ENCODE peak calls at places on chromosomes 6 and 20, in four cellular contexts. P is K562, L is HepG2, C is HCT116. N is an unnamed sample.

GRCh38 chr6:10136636-10137035 is 278.2 kb downstream of the TFAP2A start:
- DNase-seq in P (no peak), L (no peak), C (no peak), N (no peak)

GRCh38 chr6:100998111-100998510 is 117.0 kb upstream of the ASCC3 start:
- DNase-seq in P (no peak), L (no peak), C (no peak), N (no peak)

GRCh38 chr20:50054626-50055511 is 58.1 kb downstream of the UBE2V1 start:
- DNase-seq in P (no peak), L (peak; percentile 67), C (no peak), N (peak; percentile 93)

GRCh38 chr6:139439278-139439813 is 64.9 kb upstream of the CITED2 start:
- DNase-seq in P (no peak), L (no peak), C (no peak), N (no peak)

GRCh38 chr6:168132531-168133184 is 53.6 kb upstream of the FRMD1 start:
- DNase-seq in P (peak; percentile 39), L (peak; percentile 53), C (no peak), N (peak; percentile 72)

GRCh38 chr6:167856999-167857660 is 30.4 kb downstream of the AFDN start:
- DNase-seq in P (peak; percentile 90), L (peak; percentile 22), C (no peak), N (no peak)

GRCh38 chr6:132228894-132229293 is 172.4 kb downstream of the MOXD1 start:
- DNase-seq in P (no peak), L (no peak), C (no peak), N (no peak)

GRCh38 chr6:1423578-1423977 is 34.2 kb downstream of the FOXF2 start:
- DNase-seq in P (no peak), L (no peak), C (no peak), N (no peak)

GRCh38 chr6:1388081-1388926 is 1.1 kb upstream of the FOXF2 start:
- DNase-seq in P (no peak), L (no peak), C (no peak), N (no peak)

GRCh38 chr20:40339661-40340449 is 349.2 kb downstream of the MAFB start:
- DNase-seq in P (no peak), L (no peak), C (no peak), N (no peak)

GRCh38 chr20:1894471-1894950 is 696 bp upstream of the SIRPA start:
- DNase-seq in P (no peak), L (no peak), C (no peak), N (peak; percentile 92)

GRCh38 chr20:50242863-50243609 is 52.4 kb downstream of the CEBPB start:
- DNase-seq in P (no peak), L (peak; percentile 93), C (peak; percentile 77), N (no peak)

GRCh38 chr6:108895591-108895990 is 47.4 kb downstream of the ARMC2 start:
- DNase-seq in P (no peak), L (no peak), C (no peak), N (no peak)

GRCh38 chr6:108896111-108896661 is 48.0 kb downstream of the ARMC2 start:
- DNase-seq in P (no peak), L (no peak), C (no peak), N (no peak)

GRCh38 chr6:108902389-108902792 is 54.2 kb downstream of the ARMC2 start:
- DNase-seq in P (no peak), L (no peak), C (no peak), N (no peak)

GRCh38 chr6:108897371-108897770 is 49.1 kb downstream of the ARMC2 start:
- DNase-seq in P (peak; percentile 12), L (no peak), C (peak; percentile 13), N (no peak)
- TF ChIP-seq ELF1 in P (no peak), L (no peak), C (no peak), N (no peak)

DNA sequence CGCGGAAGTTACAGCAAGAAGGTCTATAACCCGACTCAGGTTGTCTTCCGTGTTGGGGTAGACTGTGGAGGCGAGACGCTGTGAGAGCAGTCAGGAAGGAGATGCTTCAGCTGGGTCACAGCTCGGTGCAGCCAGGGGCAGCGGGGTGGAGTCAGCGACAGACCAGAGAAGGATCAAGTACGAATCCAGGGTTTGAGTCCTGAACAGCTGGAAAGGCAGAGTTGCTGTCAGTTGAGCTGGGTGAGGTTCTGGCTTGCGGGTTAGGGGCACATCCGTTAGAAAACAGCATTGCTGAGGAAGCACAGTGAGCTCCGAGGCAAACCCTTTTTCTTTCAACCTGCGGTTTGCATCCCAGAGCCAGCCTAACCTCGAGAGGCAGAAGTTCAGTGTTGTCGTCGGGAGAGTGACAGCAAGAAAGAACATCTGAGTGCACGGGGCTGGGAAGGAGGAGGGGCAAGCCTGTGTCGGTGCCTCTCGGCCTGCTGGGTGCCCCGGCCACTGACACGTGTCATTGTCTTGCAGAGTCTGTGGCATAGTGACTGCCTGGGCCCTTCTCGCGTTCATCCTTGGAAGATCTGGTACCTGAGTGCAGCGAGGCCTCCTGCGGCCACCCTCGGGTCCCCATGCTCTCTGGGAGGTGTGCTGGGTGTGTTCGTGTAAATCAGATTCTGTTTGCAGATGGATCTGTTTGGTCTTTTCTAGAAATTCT is 20.0 kb downstream of the PNLDC1 start:
- DNase-seq in P (no peak), L (no peak), C (no peak), N (no peak)
- TF ChIP-seq ELF1 in P (no peak), L (no peak), C (no peak), N (no peak)

GRCh38 chr20:32528905-32529670 is 56.0 kb downstream of the NOL4L start:
- DNase-seq in P (no peak), L (no peak), C (no peak), N (peak; percentile 5)

GRCh38 chr20:32527447-32528055 is 57.6 kb downstream of the NOL4L start:
- DNase-seq in P (no peak), L (no peak), C (no peak), N (peak; percentile 79)

GRCh38 chr20:32527052-32527446 is 58.1 kb downstream of the NOL4L start:
- DNase-seq in P (no peak), L (no peak), C (no peak), N (no peak)

GRCh38 chr20:32526561-32526960 is 58.6 kb downstream of the NOL4L start:
- DNase-seq in P (no peak), L (no peak), C (no peak), N (no peak)

DNA sequence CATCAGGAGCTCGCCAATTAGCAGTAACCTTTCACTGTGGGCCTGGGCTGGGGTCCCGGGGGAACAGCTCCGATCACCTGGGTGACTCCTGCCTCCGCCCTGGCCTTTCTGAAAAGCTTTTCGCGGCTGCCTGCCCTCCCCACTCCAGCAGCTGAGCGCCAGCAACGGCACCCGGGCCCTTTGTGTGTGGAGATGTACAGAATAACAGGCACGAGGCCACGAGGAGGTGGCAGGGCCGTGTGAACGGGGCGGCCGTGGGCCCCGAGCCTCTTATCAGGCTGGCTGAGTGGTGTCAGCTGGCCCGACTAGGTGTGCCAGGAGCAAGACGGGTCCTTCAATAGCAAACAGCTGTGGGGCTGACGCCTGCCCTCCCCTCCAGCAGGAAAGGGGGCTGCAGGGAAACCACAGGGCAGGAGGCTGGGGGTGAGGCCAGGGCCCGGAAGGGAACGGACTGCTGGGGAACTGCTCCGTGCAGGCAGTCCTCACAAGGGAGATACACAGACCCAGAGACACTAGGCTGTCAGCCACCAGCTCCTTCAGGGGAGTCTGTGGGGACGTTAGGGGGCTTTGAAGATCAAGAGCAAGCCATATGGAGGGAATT is 56.7 kb downstream of the NOL4L start:
- DNase-seq in P (no peak), L (no peak), C (no peak), N (peak; percentile 60)
- TF ChIP-seq ELF1 in P (no peak), L (no peak), C (no peak), N (no peak)

GRCh38 chr20:36959242-36959641 is 7.7 kb upstream of the SAMHD1 start:
- DNase-seq in P (no peak), L (no peak), C (no peak), N (no peak)

GRCh38 chr20:36951977-36952738 is 650 bp upstream of the SAMHD1 start:
- DNase-seq in P (no peak), L (no peak), C (no peak), N (peak; percentile 17)

GRCh38 chr20:36956674-36957073 is 5.2 kb upstream of the SAMHD1 start:
- DNase-seq in P (no peak), L (no peak), C (no peak), N (no peak)

GRCh38 chr20:36957875-36958667 is 6.6 kb upstream of the SAMHD1 start:
- DNase-seq in P (no peak), L (no peak), C (no peak), N (no peak)
- TF ChIP-seq ELF1 in P (no peak), L (no peak), C (no peak), N (no peak)

GRCh38 chr20:31833931-31834521 is 11.4 kb downstream of the FOXS1 start:
- DNase-seq in P (no peak), L (no peak), C (no peak), N (no peak)
- TF ChIP-seq ELF1 in P (no peak), L (no peak), C (no peak), N (no peak)

GRCh38 chr6:55069132-55069781 is 105.1 kb upstream of the HCRTR2 start:
- DNase-seq in P (peak; percentile 1), L (peak; percentile 49), C (peak; percentile 49), N (peak; percentile 11)
- TF ChIP-seq ELF1 in P (no peak), L (no peak), C (no peak), N (no peak)

GRCh38 chr6:155782739-155783459 is 327.3 kb upstream of the NOX3 start:
- DNase-seq in P (no peak), L (no peak), C (no peak), N (no peak)

GRCh38 chr6:155779421-155779820 is 323.8 kb upstream of the NOX3 start:
- DNase-seq in P (no peak), L (no peak), C (no peak), N (no peak)

GRCh38 chr6:155786528-155786927 is 330.9 kb upstream of the NOX3 start:
- DNase-seq in P (no peak), L (no peak), C (no peak), N (no peak)

GRCh38 chr6:155778336-155778735 is 322.7 kb upstream of the NOX3 start:
- DNase-seq in P (no peak), L (no peak), C (no peak), N (no peak)

DNA sequence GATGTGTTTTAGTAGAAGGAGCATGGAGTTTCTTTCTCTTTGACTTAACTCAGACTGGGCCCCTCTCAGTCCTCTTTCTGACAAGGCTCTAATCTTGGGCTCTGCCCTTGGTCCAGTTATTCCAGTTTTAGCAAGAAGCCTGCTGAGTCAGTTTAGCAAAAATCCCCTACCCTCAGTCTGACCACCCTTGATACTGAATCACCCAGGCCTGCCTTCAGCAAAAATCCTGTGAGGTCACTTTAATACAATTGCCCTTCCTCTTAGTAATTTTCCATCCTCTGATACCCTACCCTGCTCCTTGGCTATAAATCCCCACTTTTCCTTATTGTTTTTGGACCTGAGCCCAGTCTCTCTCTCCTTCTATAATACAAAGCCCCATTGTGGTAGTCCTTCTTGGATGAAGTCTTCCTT is 326.7 kb upstream of the NOX3 start:
- DNase-seq in P (no peak), L (no peak), C (peak; percentile 95), N (no peak)
- TF ChIP-seq ELF1 in P (no peak), L (no peak), C (no peak), N (peak; percentile 35)

DNA sequence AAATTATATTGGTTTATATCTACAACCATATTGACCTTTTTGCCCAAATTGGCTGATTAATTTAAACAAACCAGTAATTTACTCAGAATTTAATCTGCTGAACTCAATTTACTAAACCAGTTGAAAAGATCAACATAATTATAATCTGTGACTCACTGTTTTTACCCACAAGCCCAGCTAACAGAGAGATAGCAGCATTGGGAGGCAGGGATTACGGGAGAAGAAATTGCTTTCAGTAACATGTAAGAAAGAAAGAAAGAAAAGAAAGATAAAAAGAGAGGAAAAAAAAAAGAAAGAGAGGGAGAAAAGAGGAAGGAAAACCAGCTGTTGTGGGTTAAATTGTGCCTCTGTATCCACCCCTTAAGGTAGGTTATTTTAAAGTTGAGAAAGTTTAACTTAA is 13.3 kb upstream of the RHAG start:
- DNase-seq in P (peak; percentile 60), L (no peak), C (no peak), N (no peak)
- TF ChIP-seq ELF1 in P (no peak), L (no peak), C (no peak), N (no peak)

N was measured in SK-N-SH.